ENCODE peak calls at places on chromosome 15, in six cellular contexts. C, U, H, J, D and X are unnamed samples.

GRCh38 chr15:70892002-70892911 is at the start of the genes LRRC49 and THAP10:
- DNase-seq in C (peak), U (peak), H (peak), J (peak), D (peak), X (peak)

GRCh38 chr15:68667800-68668625 is 89.2 kb downstream of the CORO2B start:
- DNase-seq in C (no peak), U (peak), H (no peak), J (no peak), D (no peak), X (no peak)

GRCh38 chr15:97976766-97977503 is 16.4 kb downstream of the ARRDC4 start:
- DNase-seq in C (peak), U (no peak), H (no peak), J (no peak), D (no peak), X (no peak)

GRCh38 chr15:31482122-31482922 is 155.7 kb downstream of the KLF13 start:
- DNase-seq in C (no peak), U (peak), H (no peak), J (no peak), D (no peak), X (no peak)

GRCh38 chr15:48402778-48403177 is 71.5 kb downstream of the DUT start:
- DNase-seq in C (peak), U (no peak), H (no peak), J (no peak), D (no peak), X (no peak)

GRCh38 chr15:40379853-40380252 is 2.7 kb upstream of the KNSTRN start:
- DNase-seq in C (peak), U (peak), H (peak), J (no peak), D (no peak), X (peak)

GRCh38 chr15:63382966-63383710 is 1.5 kb upstream of the CA12 start:
- DNase-seq in C (peak), U (no peak), H (no peak), J (no peak), D (no peak), X (no peak)

GRCh38 chr15:92462771-92463170 is 69.1 kb downstream of the ST8SIA2 start:
- DNase-seq in C (no peak), U (no peak), H (no peak), J (no peak), D (no peak), X (no peak)

GRCh38 chr15:101710806-101711205 is 13.5 kb downstream of the TARS3 start:
- DNase-seq in C (peak), U (no peak), H (peak), J (no peak), D (peak), X (peak)

GRCh38 chr15:48946088-48946839 is 17.5 kb downstream of the SHC4 start:
- DNase-seq in C (peak), U (no peak), H (peak), J (no peak), D (no peak), X (no peak)

GRCh38 chr15:39792954-39793353 is 10.3 kb upstream of the FSIP1 start:
- DNase-seq in C (no peak), U (no peak), H (peak), J (no peak), D (no peak), X (no peak)

GRCh38 chr15:99387769-99388168 is 136.5 kb downstream of the LRRC28 start:
- DNase-seq in C (no peak), U (no peak), H (no peak), J (no peak), D (no peak), X (no peak)

GRCh38 chr15:99390667-99391066 is 139.4 kb downstream of the LRRC28 start:
- DNase-seq in C (no peak), U (no peak), H (no peak), J (no peak), D (no peak), X (no peak)

GRCh38 chr15:99386429-99386828 is 135.1 kb downstream of the LRRC28 start:
- DNase-seq in C (no peak), U (no peak), H (no peak), J (peak), D (no peak), X (no peak)

GRCh38 chr15:99385865-99386264 is 134.6 kb downstream of the LRRC28 start:
- DNase-seq in C (no peak), U (no peak), H (peak), J (peak), D (no peak), X (no peak)

GRCh38 chr15:99384992-99385669 is 133.8 kb downstream of the LRRC28 start:
- DNase-seq in C (no peak), U (no peak), H (no peak), J (no peak), D (no peak), X (no peak)
- TF ChIP-seq CTCF in C (no peak), U (no peak), H (peak), J (no peak), D (no peak), X (peak)

DNA sequence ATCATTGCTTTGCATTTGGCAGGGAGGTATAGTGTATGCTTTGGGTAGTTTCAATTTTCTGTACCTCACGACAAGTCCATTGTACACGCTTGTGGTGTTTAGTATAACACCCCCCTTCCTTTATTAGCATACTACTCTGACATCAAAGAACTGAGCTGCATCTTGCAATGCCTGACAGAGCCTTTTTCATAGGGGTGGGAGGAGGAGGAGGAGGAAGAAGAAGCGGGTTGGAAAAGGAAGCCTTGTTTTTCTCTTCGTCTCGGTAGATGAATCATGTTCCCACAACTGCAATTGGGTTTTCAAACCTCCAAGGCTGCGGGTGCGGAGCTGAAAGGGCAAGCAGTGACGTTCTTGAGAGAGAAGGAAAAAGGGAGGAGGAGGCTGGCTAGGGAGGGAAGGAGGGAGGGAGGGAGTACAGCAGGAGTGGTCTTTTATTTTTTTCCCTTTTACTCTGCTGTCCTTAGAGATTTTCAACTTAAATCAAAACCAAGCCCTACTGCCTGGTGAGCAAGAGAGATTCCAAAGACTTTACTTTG is 175.7 kb downstream of the KLHL25 start:
- DNase-seq in C (peak), U (peak), H (peak), J (peak), D (peak), X (peak)
- H3K4me3 ChIP-seq in C (peak), U (peak), H (peak), J (peak), D (peak), X (peak)

DNA sequence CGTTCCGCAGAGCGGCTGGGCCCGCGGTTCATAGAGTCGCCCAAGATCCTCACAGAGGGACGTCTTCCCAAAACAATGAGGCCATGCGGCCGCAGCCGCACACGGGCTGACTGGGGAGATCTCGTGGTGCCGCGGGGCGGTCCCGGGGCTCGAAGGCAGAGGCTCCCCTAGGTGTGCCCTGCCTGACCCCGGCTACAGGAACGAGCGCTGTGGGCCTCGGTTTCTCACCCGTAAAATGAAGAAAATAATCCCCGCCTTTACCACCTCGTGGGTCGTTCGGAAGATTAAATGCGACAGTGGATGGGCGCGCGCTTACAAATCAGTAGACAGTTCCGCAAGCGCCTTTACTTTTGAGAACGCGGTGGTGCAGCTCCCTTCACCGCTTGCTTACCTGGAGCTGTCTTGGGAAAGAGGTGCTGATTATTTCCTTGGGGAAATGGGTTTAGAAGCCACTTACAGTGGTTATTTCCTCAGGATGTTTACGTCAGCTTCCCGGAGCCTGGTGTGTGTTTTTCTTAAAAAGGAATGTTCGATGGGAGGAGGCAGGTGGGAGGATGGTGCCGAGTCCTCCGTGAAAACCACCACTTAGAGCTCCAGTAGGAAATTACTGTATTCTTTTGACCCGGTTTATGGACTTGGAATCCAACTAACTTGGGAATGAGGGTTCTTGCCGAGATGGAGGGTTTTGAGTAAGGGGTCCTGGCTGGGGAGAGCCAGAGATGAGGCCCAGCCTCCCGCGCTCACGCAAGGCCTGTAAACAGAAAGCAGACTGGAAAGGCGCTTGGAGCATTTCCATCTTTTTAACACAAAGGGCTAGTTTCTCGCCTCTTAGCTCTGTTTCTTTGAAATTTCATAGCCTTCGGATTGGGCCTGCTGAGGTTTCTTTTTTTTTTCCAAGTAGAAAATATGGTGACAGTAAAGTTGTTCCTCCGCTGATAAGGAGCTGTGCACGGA is 2.0 kb upstream of the MEX3B start:
- DNase-seq in C (peak), U (no peak), H (no peak), J (no peak), D (no peak), X (no peak)
- TF ChIP-seq CTCF in C (no peak), U (no peak), H (no peak), J (no peak), D (no peak), X (no peak)

DNA sequence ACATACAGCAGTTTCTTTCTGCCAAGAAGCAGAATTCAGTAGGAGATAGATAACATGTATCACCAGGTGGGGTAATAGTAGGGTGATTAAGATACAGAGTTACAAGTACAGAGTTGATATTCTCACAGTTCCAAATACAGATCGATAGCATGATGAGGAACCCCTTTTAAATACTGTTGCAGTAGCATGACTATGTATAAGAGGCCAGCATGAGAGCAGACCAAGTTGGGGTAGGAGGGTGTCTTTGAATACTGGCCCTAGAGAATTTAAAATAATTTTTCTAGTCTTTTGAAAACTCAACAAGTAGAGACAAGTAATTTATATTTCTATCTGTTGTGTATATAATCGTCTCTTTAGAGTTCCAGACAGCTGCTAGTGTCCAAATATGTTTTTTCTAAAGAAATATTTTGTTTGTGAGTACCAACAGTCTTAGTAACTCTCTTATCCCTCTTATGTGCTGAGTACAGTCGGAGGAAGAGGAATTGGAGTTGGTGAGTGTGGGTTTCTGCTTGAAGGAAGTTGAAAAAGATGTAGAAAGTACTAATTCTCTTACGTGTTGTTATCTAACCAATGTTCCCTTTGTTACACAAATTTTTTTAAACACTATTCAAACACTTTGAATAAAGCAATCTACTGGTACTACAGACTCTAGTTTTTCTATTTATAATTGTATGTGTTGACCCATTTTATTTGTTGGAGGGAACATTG is 30.2 kb downstream of the LYSMD4 start:
- DNase-seq in C (peak), U (no peak), H (no peak), J (no peak), D (no peak), X (no peak)
- H3K4me3 ChIP-seq in C (no peak), U (no peak), H (no peak), J (no peak), D (no peak), X (no peak)

GRCh38 chr15:57296473-57297162 is 79.7 kb upstream of the CGNL1 start:
- DNase-seq in C (no peak), U (no peak), H (no peak), J (no peak), D (no peak), X (no peak)
- TF ChIP-seq CTCF in C (no peak), U (no peak), H (no peak), J (no peak), D (no peak), X (no peak)